ENCODE peak calls at places on chromosomes 7 and 10, in eight cellular contexts. S is activated naive CD8-positive, alpha-beta T cell treated with anti-CD3 and anti-CD28 coated beads, Interleukin-2, amount 50 U/mL, for 24 hours; W is stimulated activated CD8-positive, alpha-beta memory T cell treated with anti-CD3 and anti-CD28 coated beads, Interleukin-15, amount 100 ng/mL, for 1 hour; O is NCI-H1105 treated with DMSO at 0.1 percent for 48 hours; N is putamen; U is activated T-helper 1 cell treated with anti-CD3 and anti-CD28 coated beads, Interleukin-2, amount 50 U/mL, for 16 hours; D is HepG2; T is Calu3. C is an unnamed sample.

GRCh38 chr10:118721005-118721876 is 33.5 kb downstream of the CACUL1 start:
- DNase-seq in D (peak; percentile 28), T (peak; percentile 49), U (peak; percentile 23), O (peak; percentile 23), S (peak; percentile 64), W (peak; percentile 60), N (peak; percentile 24), C (peak; percentile 15)

GRCh38 chr7:142338633-142339501 is 81.0 kb upstream of the PRSS58 start:
- DNase-seq in W (no peak), S (no peak), O (peak; percentile 5), N (no peak), T (no peak), U (no peak), D (no peak), C (no peak)

GRCh38 chr7:143419880-143420279 is 11.2 kb upstream of the EPHA1 start:
- DNase-seq in W (no peak), O (peak; percentile 62), N (no peak), D (no peak), U (no peak), S (no peak), T (peak; percentile 73), C (no peak)

GRCh38 chr7:6413637-6414036 is 34.1 kb downstream of the DAGLB start:
- DNase-seq in T (no peak), O (no peak), N (no peak), D (no peak), U (no peak), S (no peak), W (no peak), C (no peak)

GRCh38 chr7:29884399-29885272 is 78.3 kb downstream of the WIPF3 start:
- DNase-seq in D (no peak), N (no peak), W (no peak), S (no peak), U (no peak), O (peak; percentile 63), T (no peak), C (no peak)

GRCh38 chr7:4689668-4690067 is 7.6 kb downstream of the FOXK1 start:
- DNase-seq in O (no peak), W (no peak), U (no peak), N (no peak), T (no peak), D (no peak), S (no peak), C (no peak)

GRCh38 chr7:95899919-95900513 is 127.7 kb downstream of the DYNC1I1 start:
- DNase-seq in D (peak; percentile 3), W (no peak), S (no peak), O (no peak), U (no peak), T (no peak), N (no peak), C (no peak)

GRCh38 chr7:97145068-97145467 is 27.6 kb downstream of the SDHAF3 start:
- DNase-seq in D (peak; percentile 32), S (no peak), O (peak; percentile 54), W (no peak), N (peak; percentile 19), T (no peak), U (no peak), C (no peak)

GRCh38 chr7:40493609-40494041 is 358.8 kb downstream of the SUGCT start:
- DNase-seq in D (no peak), N (no peak), U (no peak), T (no peak), S (no peak), W (no peak), O (no peak), C (no peak)

C was measured in activated T-helper 9 cell treated with anti-CD3 and anti-CD28 coated beads, Interleukin-2, amount 50 U/mL, for 16 hours.